ENCODE peak calls at places on chromosomes 6 and 20, in seven cellular contexts. O is tibial nerve; G is breast epithelium; T is suprapubic skin; L is heart left ventricle; Q is SK-N-MC; X is CD8-positive, alpha-beta memory T cell. R is an unnamed sample.

GRCh38 chr6:141488466-141488865 is 644.3 kb upstream of the GJE1 start:
- DNase-seq in O (no peak), G (no peak), T (no peak), L (no peak), Q (no peak), X (no peak), R (no peak)

GRCh38 chr6:40148882-40149573 is 214.8 kb upstream of the MOCS1 start:
- DNase-seq in O (no peak), G (no peak), T (no peak), L (no peak), Q (no peak), X (no peak), R (peak; percentile 11)

GRCh38 chr6:72554761-72555221 is 67.1 kb upstream of the KCNQ5 start:
- DNase-seq in O (no peak), G (no peak), T (no peak), L (no peak), Q (peak; percentile 16), X (no peak), R (no peak)

GRCh38 chr6:28211840-28212509 is 13.1 kb upstream of the ZSCAN9 start:
- DNase-seq in O (no peak), G (no peak), T (no peak), L (no peak), Q (no peak), X (no peak), R (no peak)

GRCh38 chr6:23176471-23176870 is 607.1 kb downstream of the HDGFL1 start:
- DNase-seq in O (no peak), G (no peak), T (no peak), L (no peak), Q (no peak), X (no peak), R (no peak)

GRCh38 chr6:51473996-51474975 is 613.1 kb downstream of the PKHD1 start:
- DNase-seq in O (no peak), G (no peak), T (no peak), L (no peak), Q (peak; percentile 68), X (no peak), R (no peak)

GRCh38 chr6:42028234-42029061 is 21.9 kb upstream of the TAF8 start:
- DNase-seq in O (no peak), G (no peak), T (no peak), L (peak; percentile 58), Q (no peak), X (no peak), R (no peak)

GRCh38 chr6:142485256-142485655 is 183.4 kb downstream of the ADGRG6 start:
- DNase-seq in O (no peak), G (no peak), T (no peak), L (no peak), Q (no peak), X (no peak), R (no peak)

GRCh38 chr20:41139227-41140093 is 2.1 kb downstream of the PLCG1 start:
- DNase-seq in O (no peak), G (no peak), T (no peak), L (no peak), Q (no peak), X (no peak), R (no peak)

GRCh38 chr20:41142241-41142640 is 4.9 kb downstream of the PLCG1 start:
- DNase-seq in O (no peak), G (no peak), T (no peak), L (no peak), Q (no peak), X (no peak), R (no peak)

GRCh38 chr20:41142914-41143313 is 5.6 kb downstream of the PLCG1 start:
- DNase-seq in O (no peak), G (no peak), T (no peak), L (no peak), Q (no peak), X (peak; percentile 46), R (no peak)

GRCh38 chr20:41140226-41141133 is 3.1 kb downstream of the PLCG1 start:
- DNase-seq in O (no peak), G (no peak), T (no peak), L (no peak), Q (no peak), X (no peak), R (no peak)

GRCh38 chr20:41141153-41141815 is 3.9 kb downstream of the PLCG1 start:
- DNase-seq in O (peak; percentile 62), G (no peak), T (no peak), L (peak; percentile 64), Q (no peak), X (no peak), R (no peak)
- H3K4me3 ChIP-seq in O (no peak overlapping the region), G (no peak overlapping the region), T (no peak overlapping the region), L (no peak overlapping the region), Q (no peak overlapping the region), X (peak overlapping the region; percentile 85), R (no peak overlapping the region)

DNA sequence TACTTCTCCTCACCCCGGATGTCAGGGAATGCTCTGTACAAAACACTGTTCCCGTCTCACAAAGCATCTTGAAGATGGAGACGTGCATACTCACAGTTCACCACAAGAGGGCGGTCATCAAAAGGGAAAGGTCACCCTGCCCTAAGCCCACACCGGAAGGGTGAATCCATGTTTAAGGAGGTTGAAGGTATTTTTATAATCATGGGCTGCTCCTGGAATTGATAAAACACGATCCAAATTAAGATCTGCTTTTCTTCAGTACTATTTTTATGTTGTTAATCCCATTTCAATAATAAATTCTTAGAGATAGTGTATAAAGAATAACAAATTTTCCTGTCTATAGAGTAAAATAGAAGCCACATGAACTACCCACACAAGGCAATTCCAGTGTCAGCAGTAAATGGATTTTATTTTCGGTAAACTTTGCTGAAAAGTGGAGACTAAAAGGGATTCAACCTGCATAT is 79.5 kb upstream of the MBOAT1 start:
- DNase-seq in O (peak; percentile 83), G (peak; percentile 63), T (peak; percentile 83), L (peak; percentile 65), Q (peak; percentile 74), X (peak; percentile 58), R (peak; percentile 96)
- H3K27ac ChIP-seq in O (no peak overlapping the region), G (no peak overlapping the region), T (no peak overlapping the region), L (no peak overlapping the region), Q (no peak overlapping the region), X (no peak overlapping the region), R (no peak overlapping the region)

DNA sequence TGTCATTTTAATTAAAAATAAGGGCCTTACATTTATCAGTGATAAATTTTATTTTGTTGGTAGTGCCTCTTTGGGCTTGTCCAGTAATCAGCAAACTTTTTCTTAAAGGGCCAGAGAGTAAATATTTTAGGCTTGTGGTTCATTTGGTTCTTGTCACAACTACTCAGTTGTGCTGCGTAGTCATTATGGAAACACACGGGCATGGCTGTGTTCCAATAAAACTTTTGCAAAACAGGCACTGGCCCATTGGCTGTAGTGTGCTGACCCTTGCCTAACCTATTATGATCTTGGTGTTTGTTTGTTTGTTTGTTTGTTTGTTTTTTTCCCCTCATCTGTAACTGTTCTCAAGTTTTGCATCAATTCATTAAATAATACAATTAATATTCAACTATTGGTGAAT is 19.4 kb downstream of the TBPL1 start:
- DNase-seq in O (no peak), G (no peak), T (no peak), L (no peak), Q (no peak), X (no peak), R (no peak)
- H3K4me3 ChIP-seq in O (no peak overlapping the region), G (no peak overlapping the region), T (no peak overlapping the region), L (no peak overlapping the region), Q (no peak overlapping the region), X (no peak overlapping the region), R (no peak overlapping the region)

DNA sequence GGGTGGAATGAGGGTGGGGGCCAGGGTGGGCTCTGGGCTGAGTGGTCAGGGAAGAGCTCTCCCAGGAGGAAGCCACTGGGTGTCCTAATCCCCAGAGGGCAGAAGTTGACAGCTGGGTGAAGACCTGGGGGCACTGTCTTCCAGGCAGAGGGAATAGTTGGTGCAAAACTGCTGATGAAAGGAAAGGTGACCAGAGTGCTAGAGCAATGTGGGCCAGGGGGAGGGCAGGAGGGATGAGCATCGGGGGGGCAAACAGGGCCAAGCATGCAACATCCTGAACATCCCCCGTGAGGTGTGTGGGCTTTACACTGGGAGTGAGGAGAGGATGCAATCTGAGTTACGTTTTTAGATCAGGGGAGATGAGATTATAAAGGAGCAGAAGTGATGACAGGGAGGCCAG is 97.8 kb downstream of the NOL4L start:
- DNase-seq in O (no peak), G (no peak), T (peak; percentile 28), L (peak; percentile 7), Q (no peak), X (no peak), R (no peak)
- H3K27ac ChIP-seq in O (no peak overlapping the region), G (no peak overlapping the region), T (no peak overlapping the region), L (no peak overlapping the region), Q (no peak overlapping the region), X (no peak overlapping the region), R (no peak overlapping the region)

GRCh38 chr20:14921546-14921945 is 584.1 kb upstream of the FLRT3 start:
- DNase-seq in O (no peak), G (no peak), T (no peak), L (no peak), Q (no peak), X (no peak), R (no peak)

GRCh38 chr20:14918981-14919380 is 581.6 kb upstream of the FLRT3 start:
- DNase-seq in O (no peak), G (no peak), T (no peak), L (no peak), Q (no peak), X (no peak), R (no peak)

GRCh38 chr20:14922503-14923267 is 585.3 kb upstream of the FLRT3 start:
- DNase-seq in O (no peak), G (no peak), T (no peak), L (no peak), Q (no peak), X (no peak), R (no peak)

GRCh38 chr20:14918281-14918680 is 580.9 kb upstream of the FLRT3 start:
- DNase-seq in O (no peak), G (no peak), T (no peak), L (no peak), Q (no peak), X (no peak), R (no peak)

GRCh38 chr20:14919473-14920157 is 582.2 kb upstream of the FLRT3 start:
- DNase-seq in O (no peak), G (no peak), T (no peak), L (no peak), Q (no peak), X (no peak), R (no peak)
- H3K4me3 ChIP-seq in O (no peak overlapping the region), G (peak overlapping the region; percentile 6), T (no peak overlapping the region), L (no peak overlapping the region), Q (no peak overlapping the region), X (no peak overlapping the region), R (no peak overlapping the region)

GRCh38 chr20:63441777-63442493 is 30.5 kb downstream of the KCNQ2 start:
- DNase-seq in O (no peak), G (no peak), T (no peak), L (peak; percentile 74), Q (no peak), X (peak; percentile 46), R (peak; percentile 81)
- H3K27ac ChIP-seq in O (no peak overlapping the region), G (no peak overlapping the region), T (no peak overlapping the region), L (no peak overlapping the region), Q (no peak overlapping the region), X (no peak overlapping the region), R (no peak overlapping the region)

GRCh38 chr6:95596021-95596420 is 18.7 kb downstream of the MANEA start:
- DNase-seq in O (no peak), G (no peak), T (no peak), L (no peak), Q (no peak), X (no peak), R (no peak)
- H3K4me3 ChIP-seq in O (no peak overlapping the region), G (no peak overlapping the region), T (no peak overlapping the region), L (no peak overlapping the region), Q (no peak overlapping the region), X (no peak overlapping the region), R (no peak overlapping the region)

GRCh38 chr20:57409316-57409671 is 18.1 kb downstream of the RBM38 start:
- DNase-seq in O (no peak), G (no peak), T (no peak), L (peak; percentile 26), Q (no peak), X (no peak), R (no peak)
- H3K27ac ChIP-seq in O (no peak overlapping the region), G (no peak overlapping the region), T (no peak overlapping the region), L (peak overlapping the region; percentile 46), Q (no peak overlapping the region), X (peak overlapping the region; percentile 32), R (no peak overlapping the region)